ENCODE peak calls at places on chromosomes 5 and 9, in seven cellular contexts. S is MCF 10A, F is transverse colon, D is hepatic stellate cell, U is epithelial cell of prostate, K is Right ventricle myocardium superior, C is A172. W is an unnamed sample.

GRCh38 chr5:154620406-154620805 is 134.8 kb upstream of the LARP1 start:
- DNase-seq in S (no peak), F (no peak), D (no peak), U (no peak), K (no peak), C (no peak), W (no peak)

GRCh38 chr5:66361070-66361469 is 217.0 kb downstream of the SREK1 start:
- DNase-seq in S (no peak), F (no peak), D (no peak), U (no peak), K (no peak), C (no peak), W (no peak)

GRCh38 chr9:101455656-101456235 is 20.2 kb upstream of the ALDOB start:
- DNase-seq in S (no peak), F (no peak), D (peak), U (no peak), K (no peak), C (no peak), W (no peak)

GRCh38 chr5:144318460-144318859 is 147.8 kb downstream of the KCTD16 start:
- DNase-seq in S (no peak), F (no peak), D (no peak), U (no peak), K (no peak), C (no peak), W (no peak)

GRCh38 chr5:84862132-84862531 is 477.5 kb upstream of the EDIL3 start:
- DNase-seq in S (no peak), F (no peak), D (no peak), U (no peak), K (no peak), C (no peak), W (no peak)

GRCh38 chr5:141668601-141669265 is 13.3 kb downstream of the ARAP3 start:
- DNase-seq in S (no peak), F (no peak), D (no peak), U (no peak), K (no peak), C (no peak), W (peak)

GRCh38 chr9:76354221-76354620 is 40.0 kb downstream of the RFK start:
- DNase-seq in S (no peak), F (no peak), D (no peak), U (no peak), K (no peak), C (no peak), W (no peak)

GRCh38 chr9:77977210-77977611 is 54.4 kb downstream of the GNAQ start:
- DNase-seq in S (peak), F (peak), D (peak), U (peak), K (peak), C (peak), W (peak)

GRCh38 chr5:17216974-17217325 is 481 bp upstream of the BASP1 start:
- DNase-seq in S (peak), F (no peak), D (peak), U (no peak), K (peak), C (peak), W (peak)

GRCh38 chr5:37696190-37697021 is 143.4 kb downstream of the GDNF start:
- DNase-seq in S (peak), F (no peak), D (no peak), U (peak), K (no peak), C (peak), W (no peak)

GRCh38 chr5:142605649-142606048 is 80.2 kb downstream of the FGF1 start:
- DNase-seq in S (no peak), F (no peak), D (no peak), U (no peak), K (no peak), C (no peak), W (no peak)

GRCh38 chr5:43041669-43042175 is 1.6 kb upstream of the ANXA2R start:
- DNase-seq in S (peak), F (peak), D (peak), U (no peak), K (peak), C (peak), W (peak)

GRCh38 chr5:81245871-81246235 is 12.7 kb downstream of the CKMT2 start:
- DNase-seq in S (no peak), F (no peak), D (no peak), U (no peak), K (no peak), C (no peak), W (no peak)

GRCh38 chr9:130825051-130825651 is 9.9 kb upstream of the ABL1 start:
- DNase-seq in S (peak), F (no peak), D (peak), U (no peak), K (no peak), C (no peak), W (no peak)

GRCh38 chr5:147391781-147392180 is 118.1 kb downstream of the DPYSL3 start:
- DNase-seq in S (peak), F (peak), D (peak), U (peak), K (no peak), C (peak), W (no peak)

GRCh38 chr9:132160802-132161742 is 786 bp upstream of the NTNG2 start:
- DNase-seq in S (peak), F (peak), D (peak), U (no peak), K (no peak), C (peak), W (no peak)

GRCh38 chr9:126548312-126548711 is 65.4 kb upstream of the LMX1B start:
- DNase-seq in S (no peak), F (no peak), D (no peak), U (no peak), K (no peak), C (no peak), W (peak)

GRCh38 chr5:113789769-113790168 is 276.3 kb downstream of the YTHDC2 start:
- DNase-seq in S (no peak), F (no peak), D (no peak), U (no peak), K (no peak), C (no peak), W (no peak)

GRCh38 chr9:77215874-77216273 is 38.5 kb downstream of the VPS13A start:
- DNase-seq in S (no peak), F (no peak), D (peak), U (no peak), K (no peak), C (no peak), W (no peak)

GRCh38 chr9:127027694-127028093 is 94.7 kb downstream of the ANGPTL2 start:
- DNase-seq in S (peak), F (no peak), D (no peak), U (peak), K (no peak), C (no peak), W (no peak)

GRCh38 chr9:129336601-129337286 is 158.7 kb upstream of the IER5L start:
- DNase-seq in S (no peak), F (peak), D (no peak), U (no peak), K (no peak), C (peak), W (no peak)

GRCh38 chr5:173201636-173202265 is 33.3 kb downstream of the NKX2-5 start:
- DNase-seq in S (peak), F (no peak), D (peak), U (peak), K (no peak), C (peak), W (no peak)

GRCh38 chr5:132776077-132776931 is 735 bp downstream of the SEPTIN8 start:
- DNase-seq in S (peak), F (peak), D (peak), U (no peak), K (no peak), C (peak), W (no peak)